ENCODE peak calls at places on chromosomes 2 and 18, in four cellular contexts. K, U, W and D are unnamed samples.

GRCh38 chr18:13560306-13560705 is 166.1 kb downstream of the FAM210A start:
- DNase-seq in K (no peak), U (no peak), W (no peak), D (no peak)

GRCh38 chr18:49052891-49053644 is 102.3 kb upstream of the SMAD7 start:
- DNase-seq in K (no peak), U (peak; percentile 19), W (peak; percentile 99), D (no peak)

GRCh38 chr18:44123743-44124142 is 556.9 kb upstream of the SETBP1 start:
- DNase-seq in K (no peak), U (no peak), W (no peak), D (no peak)

GRCh38 chr2:29233428-29233827 is 118.2 kb downstream of the CLIP4 start:
- DNase-seq in K (no peak), U (no peak), W (no peak), D (peak; percentile 54)

GRCh38 chr2:223099561-223099960 is 47.6 kb downstream of the KCNE4 start:
- DNase-seq in K (no peak), U (no peak), W (no peak), D (no peak)

GRCh38 chr18:10971717-10972116 is 177.7 kb downstream of the PIEZO2 start:
- DNase-seq in K (no peak), U (no peak), W (no peak), D (no peak)

GRCh38 chr2:236434593-236434992 is 135.0 kb upstream of the ACKR3 start:
- DNase-seq in K (no peak), U (peak; percentile 90), W (no peak), D (no peak)

GRCh38 chr2:8189316-8189715 is 492.5 kb upstream of the ID2 start:
- DNase-seq in K (no peak), U (no peak), W (no peak), D (no peak)

GRCh38 chr2:240916571-240917008 is 10.5 kb downstream of the CROCC2 start:
- DNase-seq in K (peak; percentile 38), U (no peak), W (peak; percentile 55), D (peak; percentile 50)

GRCh38 chr2:66489433-66489832 is 54.5 kb downstream of the MEIS1 start:
- DNase-seq in K (no peak), U (peak; percentile 61), W (peak; percentile 27), D (no peak)

GRCh38 chr2:143974262-143974661 is 545.7 kb downstream of the ZEB2 start:
- DNase-seq in K (no peak), U (no peak), W (no peak), D (no peak)

GRCh38 chr2:233852056-233852455 is 2.3 kb downstream of the HJURP start:
- DNase-seq in K (no peak), U (no peak), W (no peak), D (no peak)

GRCh38 chr18:67694787-67695186 is 178.3 kb upstream of the DSEL start:
- DNase-seq in K (no peak), U (no peak), W (no peak), D (no peak)

GRCh38 chr2:152847067-152847466 is 128.6 kb downstream of the ARL6IP6 start:
- DNase-seq in K (no peak), U (no peak), W (no peak), D (no peak)

GRCh38 chr2:42071762-42072161 is 23.9 kb downstream of the PKDCC start:
- DNase-seq in K (no peak), U (no peak), W (no peak), D (no peak)

GRCh38 chr2:240351826-240352426 is 83.5 kb upstream of the GPC1 start:
- DNase-seq in K (no peak), U (peak; percentile 80), W (peak; percentile 68), D (no peak)

GRCh38 chr18:63997041-63997440 is 27.2 kb downstream of the SERPINB8 start:
- DNase-seq in K (peak; percentile 57), U (no peak), W (no peak), D (no peak)

GRCh38 chr2:193141-193552 is 70.7 kb downstream of the SH3YL1 start:
- DNase-seq in K (no peak), U (no peak), W (no peak), D (no peak)

GRCh38 chr18:70453058-70453775 is 164.4 kb downstream of the SOCS6 start:
- DNase-seq in K (no peak), U (no peak), W (no peak), D (no peak)

GRCh38 chr2:216713691-216714411 is 18.5 kb upstream of the IGFBP5 start:
- DNase-seq in K (no peak), U (peak; percentile 10), W (peak; percentile 93), D (no peak)

GRCh38 chr2:3656762-3657691 is 973 bp upstream of the ALLC start:
- DNase-seq in K (peak; percentile 22), U (no peak), W (peak; percentile 72), D (no peak)

GRCh38 chr2:238102865-238103264 is 2.7 kb downstream of the ESPNL start:
- DNase-seq in K (no peak), U (no peak), W (no peak), D (no peak)

GRCh38 chr18:33446604-33447003 is 6.1 kb upstream of the CCDC178 start:
- DNase-seq in K (no peak), U (no peak), W (no peak), D (no peak)

GRCh38 chr2:219531639-219532377 is 11.8 kb downstream of the CHPF start:
- DNase-seq in K (peak; percentile 32), U (no peak), W (no peak), D (no peak)

GRCh38 chr2:203949228-203949627 is 12.7 kb downstream of the ICOS start:
- DNase-seq in K (no peak), U (no peak), W (no peak), D (no peak)

GRCh38 chr2:23601301-23601965 is 216.5 kb downstream of the KLHL29 start:
- DNase-seq in K (no peak), U (no peak), W (no peak), D (no peak)

GRCh38 chr2:1728821-1729220 is 15.5 kb downstream of the PXDN start:
- DNase-seq in K (no peak), U (no peak), W (peak; percentile 42), D (no peak)

GRCh38 chr2:225004531-225004930 is 37.7 kb downstream of the DOCK10 start:
- DNase-seq in K (no peak), U (no peak), W (peak; percentile 12), D (no peak)

GRCh38 chr2:30361751-30362394 is 85.2 kb upstream of the LCLAT1 start:
- DNase-seq in K (peak; percentile 33), U (no peak), W (no peak), D (no peak)